ENCODE peak calls at places on chromosomes 6 and 20, in four cellular contexts. L is CD4-positive, alpha-beta memory T cell; N is epithelial cell of esophagus; B is AG04450. M is an unnamed sample.
A peak's percentile ranks its signal among the peaks of the same experiment; 100 is the strongest.

GRCh38 chr20:62320581-62321354 is 18.0 kb downstream of the ADRM1 start:
- DNase-seq in L (peak; percentile 40), N (peak; percentile 51), B (no peak), M (no peak)

GRCh38 chr20:36252511-36252910 is 16.2 kb downstream of the AAR2 start:
- DNase-seq in L (no peak), N (peak; percentile 81), B (no peak), M (no peak)

GRCh38 chr20:47237715-47238114 is 118.8 kb downstream of the ZMYND8 start:
- DNase-seq in L (no peak), N (no peak), B (no peak), M (no peak)

GRCh38 chr6:31652925-31653724 is 664 bp upstream of the BAG6 start:
- DNase-seq in L (peak; percentile 93), N (no peak), B (no peak), M (no peak)

GRCh38 chr20:63087872-63088680 is 81.3 kb upstream of the BHLHE23 start:
- DNase-seq in L (no peak), N (no peak), B (no peak), M (no peak)

GRCh38 chr6:11712760-11713159 is 65.8 kb downstream of the ADTRP start:
- DNase-seq in L (peak; percentile 54), N (peak; percentile 61), B (no peak), M (no peak)

GRCh38 chr6:166241974-166242373 is 66.2 kb downstream of the PRR18 start:
- DNase-seq in L (no peak), N (no peak), B (no peak), M (no peak)

GRCh38 chr20:62138204-62138543 is 5.0 kb downstream of the PSMA7 start:
- DNase-seq in L (no peak), N (no peak), B (no peak), M (no peak)

GRCh38 chr20:41095110-41095969 is 42.0 kb upstream of the PLCG1 start:
- DNase-seq in L (no peak), N (peak; percentile 61), B (no peak), M (peak; percentile 43)

GRCh38 chr20:14918981-14919380 is 581.6 kb upstream of the FLRT3 start:
- DNase-seq in L (no peak), N (no peak), B (no peak), M (no peak)

GRCh38 chr20:14913896-14914295 is 576.5 kb upstream of the FLRT3 start:
- DNase-seq in L (no peak), N (no peak), B (no peak), M (no peak)

GRCh38 chr20:14916360-14916759 is 578.9 kb upstream of the FLRT3 start:
- DNase-seq in L (no peak), N (no peak), B (no peak), M (no peak)

GRCh38 chr20:14918281-14918680 is 580.9 kb upstream of the FLRT3 start:
- DNase-seq in L (no peak), N (no peak), B (no peak), M (no peak)

DNA sequence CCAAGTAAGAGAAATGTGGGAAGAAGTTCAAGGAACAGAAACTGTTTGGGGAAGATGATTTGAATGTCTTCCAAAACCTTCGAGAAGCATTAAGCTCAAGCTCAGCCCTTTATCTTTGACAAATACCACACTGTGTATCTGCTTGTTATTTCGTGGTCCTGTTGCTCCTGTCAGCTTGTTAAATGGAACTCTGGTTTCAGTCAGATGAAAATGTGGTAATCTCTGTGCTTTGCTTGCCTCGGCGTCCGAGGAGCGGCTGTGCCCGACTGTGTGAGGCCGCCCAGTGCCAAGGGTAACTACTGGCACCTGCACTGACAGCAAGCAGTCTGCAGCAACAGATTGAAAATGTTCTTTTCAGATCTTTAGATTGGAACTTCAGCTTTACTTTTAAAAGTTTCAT is 577.9 kb upstream of the FLRT3 start:
- DNase-seq in L (no peak), N (no peak), B (no peak), M (no peak)
- H3K4me3 ChIP-seq in L (no peak overlapping the region), N (no peak overlapping the region), B (no peak overlapping the region), M (no peak overlapping the region)

GRCh38 chr6:100112855-100113508 is 119.0 kb upstream of the MCHR2 start:
- DNase-seq in L (no peak), N (no peak), B (no peak), M (no peak)
- H3K4me3 ChIP-seq in L (no peak overlapping the region), N (no peak overlapping the region), B (no peak overlapping the region), M (no peak overlapping the region)

DNA sequence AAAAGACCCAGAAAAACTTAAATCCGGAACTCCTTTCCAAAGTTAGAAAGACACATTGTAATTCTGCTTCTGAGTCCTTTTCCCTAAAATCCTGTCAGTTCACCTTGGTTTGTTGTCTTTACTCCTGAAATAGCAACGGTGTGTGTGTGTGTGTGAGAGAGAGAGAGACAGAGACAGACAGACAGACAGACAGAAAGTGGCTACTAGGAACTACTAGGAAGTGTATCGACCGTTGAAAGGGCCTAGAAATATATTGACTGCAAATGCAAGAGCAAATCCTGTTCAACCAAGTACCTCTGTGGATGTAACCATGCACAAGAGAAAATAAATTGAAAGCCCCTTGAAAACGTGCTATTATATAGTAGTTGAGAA is 100.0 kb upstream of the MLIP start:
- DNase-seq in L (no peak), N (no peak), B (no peak), M (no peak)
- H3K4me3 ChIP-seq in L (no peak overlapping the region), N (no peak overlapping the region), B (no peak overlapping the region), M (no peak overlapping the region)

DNA sequence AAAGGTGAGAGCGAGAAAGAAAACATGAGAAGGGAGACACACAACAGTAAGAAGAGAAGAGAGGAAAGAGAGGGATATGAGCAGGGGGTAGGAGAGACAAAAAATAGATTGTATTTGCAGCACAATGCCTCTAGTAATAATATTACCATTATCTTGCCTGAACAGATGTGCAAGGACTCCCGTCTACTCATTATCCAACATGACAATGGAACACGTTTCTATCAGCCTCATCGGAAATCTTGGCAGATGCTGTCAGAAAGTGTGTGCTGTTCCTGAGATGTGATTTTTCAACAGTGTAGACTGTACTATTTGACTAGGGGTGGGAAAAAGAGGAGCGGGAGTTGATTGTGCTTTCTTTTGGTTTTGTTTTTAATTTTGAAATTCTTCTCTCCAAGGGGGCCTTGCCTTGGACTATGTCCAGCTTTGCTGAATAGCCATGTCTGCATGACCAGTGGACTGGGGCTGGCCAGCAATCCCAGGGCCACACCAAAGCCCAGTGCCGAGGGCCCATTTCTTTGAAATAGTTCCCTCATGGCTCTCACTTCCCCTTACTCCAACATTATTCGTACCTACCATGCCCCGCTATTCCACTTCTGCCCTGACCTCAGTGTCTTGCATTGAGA is 11.3 kb upstream of the TRAM2 start:
- DNase-seq in L (no peak), N (no peak), B (no peak), M (no peak)
- H3K4me3 ChIP-seq in L (no peak overlapping the region), N (no peak overlapping the region), B (no peak overlapping the region), M (no peak overlapping the region)

DNA sequence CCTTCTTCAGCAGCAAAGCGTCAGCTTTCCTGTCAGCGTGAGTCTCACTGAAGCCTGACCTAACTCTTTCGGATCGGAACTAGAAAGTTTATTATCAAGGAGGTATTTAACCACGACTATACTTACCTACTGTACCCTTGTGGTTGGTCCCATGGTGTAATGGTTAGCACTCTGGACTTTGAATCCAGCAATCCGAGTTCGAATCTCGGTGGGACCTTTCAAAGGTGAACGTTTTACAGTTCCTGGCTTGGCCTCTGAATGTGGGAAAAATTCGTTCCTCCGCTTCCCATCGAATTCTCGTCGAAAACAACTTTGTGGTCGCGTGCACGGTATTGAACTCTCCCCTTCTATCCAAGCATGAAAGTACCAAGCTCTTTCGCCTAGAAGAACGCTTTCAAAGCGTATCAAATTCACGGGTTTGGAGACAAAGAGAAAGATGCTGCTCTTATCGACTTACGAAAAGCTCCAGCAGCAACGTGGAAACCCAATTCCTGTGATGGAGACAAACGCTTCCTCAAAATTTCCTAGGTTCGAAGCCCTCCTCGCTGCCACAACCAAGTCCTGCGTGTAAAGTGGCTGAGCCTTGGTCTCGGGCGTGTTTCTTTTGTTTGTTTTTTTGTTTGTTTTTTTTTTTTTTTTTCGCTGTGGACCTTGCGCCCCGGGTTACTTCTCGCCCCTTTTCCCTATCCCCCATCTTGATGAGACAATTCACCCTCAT is 63.7 kb downstream of the GPX5 start:
- DNase-seq in L (peak; percentile 34), N (peak; percentile 94), B (peak; percentile 74), M (peak; percentile 37)
- H3K4me3 ChIP-seq in L (no peak overlapping the region), N (peak overlapping the region; percentile 51), B (peak overlapping the region; percentile 34), M (no peak overlapping the region)

GRCh38 chr20:9574182-9574581 is 59.8 kb downstream of the LAMP5 start:
- DNase-seq in L (no peak), N (no peak), B (no peak), M (no peak)

GRCh38 chr20:9571783-9572182 is 57.4 kb downstream of the LAMP5 start:
- DNase-seq in L (no peak), N (no peak), B (no peak), M (no peak)

GRCh38 chr20:9572690-9573089 is 58.3 kb downstream of the LAMP5 start:
- DNase-seq in L (no peak), N (no peak), B (no peak), M (no peak)

GRCh38 chr20:9575836-9576235 is 61.4 kb downstream of the LAMP5 start:
- DNase-seq in L (no peak), N (no peak), B (no peak), M (no peak)

DNA sequence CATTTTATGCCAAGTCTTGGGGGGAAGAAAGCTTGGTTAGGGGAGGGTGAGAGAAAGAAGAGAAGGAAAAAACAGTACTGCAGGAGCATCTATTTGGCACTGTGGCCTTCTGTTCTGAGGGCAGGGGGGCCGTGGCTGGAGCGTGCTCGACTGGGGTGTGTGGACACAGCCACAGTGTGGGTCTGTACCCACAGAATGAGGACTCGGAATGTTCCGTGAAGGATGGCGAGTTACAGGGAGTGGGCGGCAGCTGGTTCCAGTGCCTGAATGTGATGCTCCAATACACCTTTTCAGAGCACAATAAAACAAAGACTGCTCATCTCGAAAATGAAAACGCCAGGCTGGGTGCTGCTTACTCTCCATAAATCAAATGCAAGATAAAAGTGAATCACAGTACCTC is 59.2 kb downstream of the LAMP5 start:
- DNase-seq in L (no peak), N (no peak), B (no peak), M (no peak)
- H3K4me3 ChIP-seq in L (no peak overlapping the region), N (no peak overlapping the region), B (no peak overlapping the region), M (no peak overlapping the region)